ENCODE peak calls at places on chromosomes 5 and 9, in ten cellular contexts. V, M, G, Z, X, Y, L, K, D and U are unnamed samples.

GRCh38 chr9:127714020-127714835 is 1.2 kb downstream of the PTRH1 start:
- DNase-seq in V (no peak), M (no peak), G (no peak), Z (no peak), X (no peak), Y (no peak), L (no peak), K (no peak), D (no peak), U (no peak)

GRCh38 chr5:367358-368130 is 46.0 kb downstream of the AHRR start:
- DNase-seq in V (no peak), M (no peak), G (no peak), Z (no peak), X (no peak), Y (no peak), L (no peak), K (peak), D (no peak), U (no peak)

GRCh38 chr5:112625586-112625985 is 112.1 kb upstream of the APC start:
- DNase-seq in V (no peak), M (no peak), G (no peak), Z (peak), X (no peak), Y (no peak), L (no peak), K (no peak), D (no peak), U (no peak)

GRCh38 chr9:15018238-15018637 is 108.0 kb upstream of the FREM1 start:
- DNase-seq in V (no peak), M (no peak), G (no peak), Z (no peak), X (no peak), Y (no peak), L (no peak), K (no peak), D (no peak), U (no peak)

GRCh38 chr5:9207820-9208418 is 338.0 kb downstream of the SEMA5A start:
- DNase-seq in V (peak), M (no peak), G (no peak), Z (peak), X (peak), Y (no peak), L (peak), K (no peak), D (no peak), U (peak)

GRCh38 chr9:137753192-137753765 is 124.3 kb upstream of the CACNA1B start:
- DNase-seq in V (no peak), M (no peak), G (no peak), Z (no peak), X (no peak), Y (no peak), L (no peak), K (no peak), D (no peak), U (no peak)

GRCh38 chr5:155906046-155906445 is 420.9 kb upstream of the SGCD start:
- DNase-seq in V (no peak), M (no peak), G (no peak), Z (peak), X (no peak), Y (no peak), L (no peak), K (no peak), D (no peak), U (no peak)

GRCh38 chr5:135435467-135436330 is 11.4 kb downstream of the DCANP1 start:
- DNase-seq in V (no peak), M (no peak), G (no peak), Z (no peak), X (no peak), Y (no peak), L (no peak), K (no peak), D (no peak), U (no peak)

GRCh38 chr9:111979561-111979960 is 82.9 kb downstream of the UGCG start:
- DNase-seq in V (no peak), M (no peak), G (no peak), Z (no peak), X (no peak), Y (no peak), L (no peak), K (no peak), D (no peak), U (no peak)

DNA sequence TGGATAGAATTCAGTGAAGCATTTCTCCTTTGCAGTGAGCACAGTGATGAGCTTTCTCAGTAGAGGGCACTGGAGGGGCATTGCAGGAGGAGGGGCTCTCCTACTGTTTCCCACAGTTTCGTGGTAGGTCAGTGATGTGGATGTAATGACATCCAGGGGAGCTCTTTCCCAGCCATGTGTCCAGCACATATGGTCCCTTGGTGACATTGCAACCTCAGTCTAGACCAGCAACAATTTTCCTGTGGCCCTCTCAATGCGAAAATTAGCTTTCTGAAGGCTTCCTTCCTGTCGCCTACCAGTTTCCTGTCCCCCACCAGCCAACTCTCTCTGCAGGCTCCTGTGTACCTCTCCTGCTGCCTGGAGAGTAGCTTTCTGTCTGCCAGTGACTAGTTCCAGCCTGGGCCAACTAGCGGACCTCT is 6.9 kb upstream of the PDCL start:
- DNase-seq in V (no peak), M (no peak), G (no peak), Z (peak), X (no peak), Y (no peak), L (peak), K (no peak), D (no peak), U (no peak)
- TF ChIP-seq CTCF in V (no peak), M (no peak), G (no peak), Z (peak), X (no peak), Y (no peak), L (peak), K (peak), D (peak), U (peak)

DNA sequence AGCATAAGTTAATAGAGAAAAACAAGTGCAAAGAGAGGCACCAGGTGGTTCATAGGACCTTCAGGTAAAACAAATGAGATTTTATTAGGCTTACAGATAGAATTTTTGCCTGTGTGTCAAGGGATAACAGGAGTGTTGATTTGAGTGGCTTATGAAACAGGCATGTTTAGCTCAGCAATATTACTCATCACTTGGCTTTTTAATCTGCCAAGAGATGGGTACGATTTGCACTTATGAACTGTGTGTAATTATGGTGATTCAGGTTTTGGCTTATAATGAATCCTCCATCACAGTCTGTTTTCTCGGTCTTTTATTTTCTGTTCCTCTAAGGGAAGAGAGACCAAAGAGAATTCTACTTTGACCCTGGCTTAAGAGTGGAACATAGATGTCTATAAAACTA is 199.3 kb downstream of the DMRTA1 start:
- DNase-seq in V (peak), M (no peak), G (no peak), Z (no peak), X (peak), Y (no peak), L (no peak), K (no peak), D (no peak), U (peak)
- H3K4me3 ChIP-seq in V (no peak), M (no peak), G (no peak), Z (no peak), X (no peak), Y (peak), L (no peak), K (no peak), D (no peak), U (peak)

GRCh38 chr5:4363045-4363444 is 767.4 kb downstream of the IRX1 start:
- DNase-seq in V (no peak), M (no peak), G (no peak), Z (no peak), X (no peak), Y (no peak), L (no peak), K (no peak), D (no peak), U (no peak)
- TF ChIP-seq CTCF in V (no peak), M (no peak), G (no peak), Z (no peak), X (no peak), Y (no peak), L (no peak), K (no peak), D (no peak), U (no peak)

DNA sequence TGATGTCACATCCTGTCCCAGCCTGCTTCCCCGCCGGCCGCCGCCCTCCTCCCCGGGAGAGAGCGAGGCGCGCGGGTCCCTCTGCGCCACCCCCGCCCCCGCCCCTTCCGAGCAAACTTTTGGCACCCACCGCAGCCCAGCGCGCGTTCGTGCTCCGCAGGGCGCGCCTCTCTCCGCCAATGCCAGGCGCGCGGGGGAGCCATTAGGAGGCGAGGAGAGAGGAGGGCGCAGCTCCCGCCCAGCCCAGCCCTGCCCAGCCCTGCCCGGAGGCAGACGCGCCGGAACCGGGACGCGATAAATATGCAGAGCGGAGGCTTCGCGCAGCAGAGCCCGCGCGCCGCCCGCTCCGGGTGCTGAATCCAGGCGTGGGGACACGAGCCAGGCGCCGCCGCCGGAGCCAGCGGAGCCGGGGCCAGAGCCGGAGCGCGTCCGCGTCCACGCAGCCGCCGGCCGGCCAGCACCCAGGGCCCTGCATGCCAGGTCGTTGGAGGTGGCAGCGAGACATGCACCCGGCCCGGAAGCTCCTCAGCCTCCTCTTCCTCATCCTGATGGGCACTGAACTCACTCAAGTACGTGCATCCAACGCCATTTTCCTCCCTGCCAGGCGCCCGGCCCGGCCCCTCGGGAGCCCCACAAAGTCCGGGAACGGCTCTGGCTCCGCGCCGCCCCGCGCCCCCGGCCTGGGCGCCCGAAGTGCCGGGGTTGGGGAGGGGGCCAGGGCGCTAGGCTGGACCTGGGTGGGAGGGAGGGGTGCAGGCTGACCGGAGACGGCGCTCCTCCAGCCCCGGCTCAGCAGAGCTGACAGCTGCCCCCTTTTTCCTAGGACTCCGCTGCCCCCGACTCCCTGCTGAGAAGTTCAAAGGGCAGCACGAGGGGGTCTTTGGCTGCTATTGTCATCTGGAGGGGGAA is 12.0 kb upstream of the OLFM1 start:
- DNase-seq in V (peak), M (peak), G (peak), Z (peak), X (peak), Y (peak), L (no peak), K (peak), D (no peak), U (peak)
- H3K4me3 ChIP-seq in V (no peak), M (peak), G (peak), Z (peak), X (peak), Y (peak), L (no peak), K (peak), D (no peak), U (no peak)

GRCh38 chr5:81854485-81854884 is 103.6 kb upstream of the SSBP2 start:
- DNase-seq in V (no peak), M (no peak), G (no peak), Z (peak), X (no peak), Y (no peak), L (no peak), K (no peak), D (no peak), U (no peak)
- TF ChIP-seq CTCF in V (peak), M (no peak), G (no peak), Z (peak), X (peak), Y (peak), L (no peak), K (peak), D (peak), U (peak)

GRCh38 chr5:174320051-174320450 is 274.5 kb downstream of the NSG2 start:
- DNase-seq in V (no peak), M (no peak), G (no peak), Z (no peak), X (no peak), Y (no peak), L (no peak), K (no peak), D (no peak), U (no peak)

GRCh38 chr5:174318578-174318977 is 273.1 kb downstream of the NSG2 start:
- DNase-seq in V (no peak), M (no peak), G (no peak), Z (no peak), X (no peak), Y (no peak), L (no peak), K (no peak), D (no peak), U (no peak)

GRCh38 chr5:174316326-174316725 is 270.8 kb downstream of the NSG2 start:
- DNase-seq in V (no peak), M (no peak), G (no peak), Z (no peak), X (no peak), Y (no peak), L (no peak), K (no peak), D (no peak), U (no peak)

GRCh38 chr5:174317261-174317894 is 271.9 kb downstream of the NSG2 start:
- DNase-seq in V (peak), M (no peak), G (no peak), Z (peak), X (peak), Y (peak), L (peak), K (no peak), D (peak), U (peak)

DNA sequence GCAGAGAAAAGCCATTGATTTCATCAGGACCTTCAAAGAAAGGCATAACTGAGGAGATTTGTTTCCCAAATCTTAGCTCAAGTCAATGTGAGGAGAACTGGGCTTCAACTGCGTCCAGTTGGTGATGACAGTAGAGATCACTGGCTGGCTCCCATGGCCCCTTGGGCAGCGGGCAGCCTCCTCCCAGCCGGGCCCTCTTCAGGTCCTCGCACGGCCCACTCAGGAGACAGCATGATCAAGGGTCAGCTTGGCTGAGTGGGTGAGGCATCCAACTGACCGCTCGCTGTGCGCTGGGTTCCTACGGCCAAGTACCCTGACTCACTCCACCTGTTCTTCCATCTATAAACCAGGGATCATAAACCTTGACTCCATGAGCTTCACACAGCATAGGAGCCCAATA is 274.0 kb downstream of the NSG2 start:
- DNase-seq in V (no peak), M (no peak), G (no peak), Z (no peak), X (no peak), Y (no peak), L (no peak), K (no peak), D (no peak), U (no peak)
- H3K4me3 ChIP-seq in V (no peak), M (no peak), G (no peak), Z (no peak), X (no peak), Y (no peak), L (no peak), K (no peak), D (no peak), U (no peak)

DNA sequence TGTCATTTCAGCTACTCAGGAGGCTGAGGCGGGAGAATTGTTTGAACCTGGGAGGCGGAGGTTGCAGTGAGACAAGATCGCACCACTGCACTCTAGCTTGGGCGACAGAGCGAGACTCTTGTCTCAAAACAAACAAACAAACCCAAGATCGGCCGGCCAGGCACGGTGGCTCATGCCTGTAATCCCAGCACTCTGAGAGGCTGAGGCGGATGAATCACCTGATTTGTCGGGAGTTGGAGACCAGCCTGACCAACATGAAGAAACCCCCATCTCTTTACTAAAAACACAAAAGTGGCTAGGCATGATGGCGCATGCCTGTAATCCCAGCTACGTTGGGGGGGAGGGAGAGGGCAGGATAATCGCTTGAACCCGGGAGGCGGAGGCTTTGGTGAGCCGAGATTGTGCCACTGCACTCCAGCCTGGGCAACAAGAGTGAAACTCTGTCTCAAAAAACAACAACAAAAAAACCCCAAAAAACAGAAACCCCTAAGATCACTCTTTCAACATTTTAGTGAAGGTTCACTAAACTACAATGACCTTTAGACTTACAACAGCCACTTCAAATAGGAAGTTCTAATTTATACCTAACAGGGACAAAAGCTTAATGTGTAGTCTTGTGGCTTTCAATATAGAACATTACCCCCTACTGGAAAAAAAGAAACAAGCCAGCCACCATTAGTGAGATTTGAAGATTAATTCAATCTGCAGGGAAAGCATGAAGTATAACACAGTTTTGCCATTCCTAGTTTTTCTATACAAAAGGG is 7.0 kb downstream of the HSPA9 start:
- DNase-seq in V (no peak), M (no peak), G (no peak), Z (no peak), X (no peak), Y (no peak), L (no peak), K (no peak), D (peak), U (peak)
- TF ChIP-seq CTCF in V (peak), M (no peak), G (no peak), Z (peak), X (no peak), Y (no peak), L (no peak), K (no peak), D (no peak), U (peak)

DNA sequence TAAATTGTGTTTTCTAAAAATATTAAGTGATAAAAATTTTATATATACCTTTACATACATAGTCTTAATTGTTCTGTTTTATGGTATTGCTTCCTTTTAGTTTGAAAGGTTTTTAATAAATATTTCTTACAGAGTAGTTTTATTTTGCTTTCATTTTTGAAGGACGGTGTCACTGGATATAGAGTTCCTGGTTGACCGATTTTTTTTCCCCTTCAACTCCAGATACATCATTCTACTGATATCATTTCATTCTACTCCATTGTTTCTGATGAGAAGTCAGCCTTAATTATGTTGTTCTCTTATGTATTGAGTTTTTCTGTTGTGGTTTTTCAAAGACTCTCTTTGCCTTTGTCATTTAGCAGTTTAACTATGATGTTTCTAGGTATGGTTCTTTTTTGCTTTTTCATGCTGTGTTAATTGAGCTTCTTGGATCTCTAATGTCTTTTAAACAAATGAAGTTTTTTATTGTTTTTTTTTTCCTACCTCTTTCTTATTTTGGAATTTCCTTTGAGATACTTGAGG is 30.4 kb downstream of the MTREX start:
- DNase-seq in V (no peak), M (no peak), G (no peak), Z (no peak), X (peak), Y (no peak), L (no peak), K (no peak), D (no peak), U (no peak)
- H3K4me3 ChIP-seq in V (no peak), M (no peak), G (no peak), Z (no peak), X (no peak), Y (no peak), L (no peak), K (no peak), D (no peak), U (no peak)

GRCh38 chr5:176491901-176492300 is 43.7 kb downstream of the FAF2 start:
- DNase-seq in V (no peak), M (no peak), G (no peak), Z (no peak), X (no peak), Y (no peak), L (no peak), K (no peak), D (no peak), U (no peak)
- TF ChIP-seq CTCF in V (no peak), M (no peak), G (no peak), Z (no peak), X (no peak), Y (no peak), L (no peak), K (no peak), D (no peak), U (no peak)

GRCh38 chr5:173964491-173964890 is 24.5 kb upstream of the C5orf47 start:
- DNase-seq in V (no peak), M (no peak), G (no peak), Z (no peak), X (no peak), Y (no peak), L (no peak), K (no peak), D (no peak), U (no peak)

GRCh38 chr5:173968154-173968553 is 20.8 kb upstream of the C5orf47 start:
- DNase-seq in V (no peak), M (no peak), G (no peak), Z (no peak), X (no peak), Y (no peak), L (no peak), K (no peak), D (no peak), U (no peak)

GRCh38 chr5:173963867-173964429 is 25.0 kb upstream of the C5orf47 start:
- DNase-seq in V (peak), M (no peak), G (no peak), Z (no peak), X (no peak), Y (no peak), L (no peak), K (no peak), D (no peak), U (no peak)

GRCh38 chr5:173962436-173962835 is 26.5 kb upstream of the C5orf47 start:
- DNase-seq in V (no peak), M (no peak), G (no peak), Z (no peak), X (no peak), Y (no peak), L (no peak), K (no peak), D (no peak), U (no peak)

DNA sequence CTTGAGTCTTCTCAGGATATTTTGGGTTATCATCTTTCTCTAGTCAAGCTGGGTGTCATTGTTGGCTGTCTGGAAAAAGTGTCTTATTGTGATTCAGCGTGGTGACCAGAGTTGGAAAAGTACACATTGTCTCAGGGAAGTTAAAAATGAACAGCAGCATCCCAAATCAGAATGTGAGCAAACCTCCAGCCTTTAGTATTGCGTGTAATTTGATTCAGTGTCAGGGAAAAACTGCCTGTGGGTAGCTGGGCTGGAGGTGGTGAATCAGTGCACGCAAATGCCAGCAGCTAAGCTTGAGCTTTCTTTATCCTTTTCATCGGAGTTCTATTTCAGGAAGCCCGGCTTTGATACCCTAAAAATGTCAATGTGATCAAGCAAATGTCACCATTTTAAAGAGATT is 25.9 kb upstream of the C5orf47 start:
- DNase-seq in V (peak), M (no peak), G (no peak), Z (no peak), X (peak), Y (no peak), L (no peak), K (no peak), D (peak), U (peak)
- H3K4me3 ChIP-seq in V (peak), M (no peak), G (no peak), Z (no peak), X (peak), Y (peak), L (no peak), K (no peak), D (peak), U (no peak)